ENCODE peak calls at places on chromosome 20, in ten cellular contexts. P, Q, A, V, I, R, J, D, L and F are unnamed samples.

GRCh38 chr20:47576516-47577033 is 74.9 kb downstream of the NCOA3 start:
- DNase-seq in P (no peak), Q (peak; percentile 83), A (peak; percentile 81), V (peak; percentile 80), I (peak; percentile 78), R (peak; percentile 83), J (no peak), D (peak; percentile 74), L (no peak), F (no peak)

GRCh38 chr20:53984781-53985518 is 85.4 kb downstream of the BCAS1 start:
- DNase-seq in P (no peak), Q (no peak), A (no peak), V (no peak), I (peak; percentile 56), R (no peak), J (no peak), D (no peak), L (no peak), F (no peak)

GRCh38 chr20:56691325-56691990 is 62.4 kb downstream of the TFAP2C start:
- DNase-seq in P (no peak), Q (no peak), A (no peak), V (no peak), I (no peak), R (no peak), J (no peak), D (no peak), L (no peak), F (no peak)

GRCh38 chr20:44635877-44636276 is 15.6 kb downstream of the ADA start:
- DNase-seq in P (no peak), Q (no peak), A (no peak), V (no peak), I (no peak), R (no peak), J (no peak), D (no peak), L (no peak), F (no peak)

GRCh38 chr20:1171461-1172093 is 13.2 kb downstream of the TMEM74B start:
- DNase-seq in P (no peak), Q (no peak), A (peak; percentile 85), V (no peak), I (peak; percentile 54), R (no peak), J (peak; percentile 8), D (no peak), L (peak; percentile 51), F (peak; percentile 64)

GRCh38 chr20:24406251-24406650 is 63.2 kb upstream of the SYNDIG1 start:
- DNase-seq in P (no peak), Q (no peak), A (no peak), V (no peak), I (no peak), R (no peak), J (no peak), D (no peak), L (no peak), F (no peak)

GRCh38 chr20:2108987-2109386 is 7.4 kb downstream of the STK35 start:
- DNase-seq in P (no peak), Q (no peak), A (no peak), V (no peak), I (peak; percentile 79), R (no peak), J (no peak), D (no peak), L (no peak), F (no peak)

GRCh38 chr20:18007534-18008292 is 38.9 kb downstream of the MGME1 start:
- DNase-seq in P (no peak), Q (no peak), A (no peak), V (peak; percentile 6), I (no peak), R (no peak), J (no peak), D (peak; percentile 54), L (no peak), F (no peak)

GRCh38 chr20:1478566-1478965 is 11.9 kb upstream of the NSFL1C start:
- DNase-seq in P (no peak), Q (no peak), A (no peak), V (no peak), I (peak; percentile 64), R (no peak), J (no peak), D (no peak), L (no peak), F (no peak)

GRCh38 chr20:52490715-52491430 is 299.3 kb upstream of the ZFP64 start:
- DNase-seq in P (no peak), Q (no peak), A (no peak), V (no peak), I (peak; percentile 77), R (no peak), J (no peak), D (no peak), L (no peak), F (no peak)

GRCh38 chr20:44598413-44599290 is 16.3 kb downstream of the PKIG start:
- DNase-seq in P (no peak), Q (peak; percentile 12), A (no peak), V (no peak), I (no peak), R (peak; percentile 85), J (no peak), D (no peak), L (no peak), F (peak; percentile 47)

GRCh38 chr20:38835792-38836191 is 30.3 kb downstream of the PPP1R16B start:
- DNase-seq in P (no peak), Q (no peak), A (no peak), V (no peak), I (no peak), R (no peak), J (no peak), D (no peak), L (no peak), F (no peak)

GRCh38 chr20:49568491-49569151 is 684 bp upstream of the PTGIS start:
- DNase-seq in P (no peak), Q (no peak), A (peak; percentile 80), V (no peak), I (no peak), R (peak; percentile 64), J (no peak), D (peak; percentile 51), L (no peak), F (no peak)

GRCh38 chr20:57264151-57264792 is 2.2 kb downstream of the BMP7 start:
- DNase-seq in P (no peak), Q (no peak), A (no peak), V (no peak), I (no peak), R (no peak), J (no peak), D (no peak), L (no peak), F (no peak)

GRCh38 chr20:44231713-44232468 is 15.2 kb upstream of the GDAP1L1 start:
- DNase-seq in P (no peak), Q (peak; percentile 27), A (peak; percentile 44), V (peak; percentile 88), I (no peak), R (peak; percentile 33), J (no peak), D (no peak), L (no peak), F (no peak)

GRCh38 chr20:45211569-45212474 is 5.0 kb downstream of the SEMG1 start:
- DNase-seq in P (no peak), Q (peak; percentile 33), A (no peak), V (no peak), I (no peak), R (no peak), J (no peak), D (no peak), L (no peak), F (no peak)

GRCh38 chr20:20017001-20017851 is at the start of gene NAA20:
- DNase-seq in P (peak; percentile 89), Q (peak; percentile 96), A (peak; percentile 96), V (peak; percentile 95), I (peak; percentile 97), R (peak; percentile 97), J (peak; percentile 81), D (peak; percentile 95), L (peak; percentile 91), F (peak; percentile 92)

GRCh38 chr20:58467572-58468330 is 47.4 kb downstream of the APCDD1L start:
- DNase-seq in P (no peak), Q (no peak), A (peak; percentile 58), V (no peak), I (no peak), R (no peak), J (no peak), D (no peak), L (no peak), F (no peak)

GRCh38 chr20:4546342-4546741 is 175.4 kb upstream of the PRND start:
- DNase-seq in P (no peak), Q (no peak), A (peak; percentile 60), V (no peak), I (no peak), R (no peak), J (no peak), D (no peak), L (no peak), F (no peak)

GRCh38 chr20:37393863-37394542 is 48.1 kb downstream of the SRC start:
- DNase-seq in P (no peak), Q (no peak), A (no peak), V (no peak), I (no peak), R (no peak), J (no peak), D (no peak), L (no peak), F (no peak)

GRCh38 chr20:33733654-33734576 is 2.1 kb downstream of the ZNF341 start:
- DNase-seq in P (no peak), Q (no peak), A (no peak), V (no peak), I (peak; percentile 90), R (no peak), J (no peak), D (no peak), L (no peak), F (peak; percentile 34)

GRCh38 chr20:20005381-20005780 is 11.8 kb upstream of the NAA20 start:
- DNase-seq in P (no peak), Q (no peak), A (no peak), V (no peak), I (no peak), R (no peak), J (no peak), D (no peak), L (no peak), F (no peak)

GRCh38 chr20:38764563-38765355 is 16.5 kb downstream of the ACTR5 start:
- DNase-seq in P (no peak), Q (no peak), A (no peak), V (no peak), I (peak; percentile 83), R (no peak), J (no peak), D (peak; percentile 50), L (no peak), F (no peak)

GRCh38 chr20:63863798-63864544 is 1.1 kb upstream of the TPD52L2 start:
- DNase-seq in P (peak; percentile 71), Q (peak; percentile 90), A (peak; percentile 73), V (peak; percentile 77), I (peak; percentile 92), R (peak; percentile 95), J (peak; percentile 79), D (peak; percentile 90), L (peak; percentile 83), F (peak; percentile 82)

GRCh38 chr20:44981736-44982406 is 15.6 kb downstream of the STK4 start:
- DNase-seq in P (no peak), Q (no peak), A (no peak), V (no peak), I (no peak), R (no peak), J (no peak), D (no peak), L (no peak), F (no peak)

GRCh38 chr20:51024761-51025160 is 1.9 kb upstream of the KCNG1 start:
- DNase-seq in P (no peak), Q (no peak), A (no peak), V (no peak), I (no peak), R (no peak), J (no peak), D (no peak), L (no peak), F (no peak)

GRCh38 chr20:38714308-38714707 is 10.0 kb upstream of the SLC32A1 start:
- DNase-seq in P (no peak), Q (peak; percentile 93), A (no peak), V (peak; percentile 79), I (no peak), R (no peak), J (no peak), D (no peak), L (no peak), F (no peak)

GRCh38 chr20:11193241-11193640 is 519.4 kb upstream of the JAG1 start:
- DNase-seq in P (no peak), Q (no peak), A (no peak), V (no peak), I (no peak), R (no peak), J (peak; percentile 10), D (no peak), L (no peak), F (no peak)